ENCODE peak calls at places on chromosomes 3 and 15, in seven cellular contexts. One of them, this sample, is unnamed.
A peak's percentile ranks its signal among the peaks of the same experiment; 100 is the strongest.

GRCh38 chr15:74870496-74871213 is 2.5 kb downstream of the SCAMP2 start:
- DNase-seq in GM12878: no peak
- DNase-seq in K562: no peak
- DNase-seq in HCT116: no peak
- DNase-seq in HepG2: no peak
- DNase-seq in H1: no peak
- DNase-seq in SK-N-SH: no peak
- DNase-seq in this sample: peak; percentile 81

GRCh38 chr3:33821989-33822388 is 23.6 kb downstream of the PDCD6IP start:
- DNase-seq in GM12878: no peak
- DNase-seq in K562: no peak
- DNase-seq in HCT116: no peak
- DNase-seq in HepG2: no peak
- DNase-seq in H1: no peak
- DNase-seq in SK-N-SH: no peak
- DNase-seq in this sample: no peak

GRCh38 chr3:141255864-141256263 is 24.2 kb downstream of the PXYLP1 start:
- DNase-seq in GM12878: no peak
- DNase-seq in K562: peak; percentile 64
- DNase-seq in HCT116: no peak
- DNase-seq in HepG2: peak; percentile 35
- DNase-seq in H1: no peak
- DNase-seq in SK-N-SH: no peak
- DNase-seq in this sample: peak; percentile 81

GRCh38 chr3:58132850-58133249 is 77.9 kb downstream of the DNASE1L3 start:
- DNase-seq in GM12878: no peak
- DNase-seq in K562: no peak
- DNase-seq in HCT116: no peak
- DNase-seq in HepG2: no peak
- DNase-seq in H1: no peak
- DNase-seq in SK-N-SH: no peak
- DNase-seq in this sample: no peak

GRCh38 chr3:64295594-64295993 is 70.3 kb upstream of the PRICKLE2 start:
- DNase-seq in GM12878: no peak
- DNase-seq in K562: no peak
- DNase-seq in HCT116: no peak
- DNase-seq in HepG2: no peak
- DNase-seq in H1: no peak
- DNase-seq in SK-N-SH: no peak
- DNase-seq in this sample: no peak

GRCh38 chr15:101167366-101167790 is 84.5 kb downstream of the CHSY1 start:
- DNase-seq in GM12878: no peak
- DNase-seq in K562: no peak
- DNase-seq in HCT116: no peak
- DNase-seq in HepG2: peak; percentile 31
- DNase-seq in H1: no peak
- DNase-seq in SK-N-SH: no peak
- DNase-seq in this sample: peak; percentile 32

GRCh38 chr15:38440353-38441129 is 13.4 kb upstream of the FAM98B start:
- DNase-seq in GM12878: peak; percentile 44
- DNase-seq in K562: peak; percentile 67
- DNase-seq in HCT116: peak; percentile 47
- DNase-seq in HepG2: peak; percentile 75
- DNase-seq in H1: peak; percentile 27
- DNase-seq in SK-N-SH: peak; percentile 58
- DNase-seq in this sample: peak; percentile 76

GRCh38 chr3:45938043-45938435 is 5.2 kb upstream of the CXCR6 start:
- DNase-seq in GM12878: no peak
- DNase-seq in K562: no peak
- DNase-seq in HCT116: no peak
- DNase-seq in HepG2: no peak
- DNase-seq in H1: no peak
- DNase-seq in SK-N-SH: no peak
- DNase-seq in this sample: no peak

GRCh38 chr15:38217181-38217580 is 35.5 kb upstream of the SPRED1 start:
- DNase-seq in GM12878: no peak
- DNase-seq in K562: no peak
- DNase-seq in HCT116: no peak
- DNase-seq in HepG2: no peak
- DNase-seq in H1: no peak
- DNase-seq in SK-N-SH: no peak
- DNase-seq in this sample: peak; percentile 45

GRCh38 chr3:127525373-127525772 is 65.2 kb downstream of the TPRA1 start:
- DNase-seq in GM12878: no peak
- DNase-seq in K562: peak; percentile 25
- DNase-seq in HCT116: peak; percentile 78
- DNase-seq in HepG2: peak; percentile 27
- DNase-seq in H1: no peak
- DNase-seq in SK-N-SH: no peak
- DNase-seq in this sample: peak; percentile 23
- TF ChIP-seq JUND in GM12878: no peak
- TF ChIP-seq JUND in K562: peak; percentile 79
- TF ChIP-seq JUND in HCT116: peak; percentile 65
- TF ChIP-seq JUND in HepG2: no peak
- TF ChIP-seq JUND in H1: no peak
- TF ChIP-seq JUND in SK-N-SH: peak; percentile 17
- TF ChIP-seq JUND in this sample: no peak

DNA sequence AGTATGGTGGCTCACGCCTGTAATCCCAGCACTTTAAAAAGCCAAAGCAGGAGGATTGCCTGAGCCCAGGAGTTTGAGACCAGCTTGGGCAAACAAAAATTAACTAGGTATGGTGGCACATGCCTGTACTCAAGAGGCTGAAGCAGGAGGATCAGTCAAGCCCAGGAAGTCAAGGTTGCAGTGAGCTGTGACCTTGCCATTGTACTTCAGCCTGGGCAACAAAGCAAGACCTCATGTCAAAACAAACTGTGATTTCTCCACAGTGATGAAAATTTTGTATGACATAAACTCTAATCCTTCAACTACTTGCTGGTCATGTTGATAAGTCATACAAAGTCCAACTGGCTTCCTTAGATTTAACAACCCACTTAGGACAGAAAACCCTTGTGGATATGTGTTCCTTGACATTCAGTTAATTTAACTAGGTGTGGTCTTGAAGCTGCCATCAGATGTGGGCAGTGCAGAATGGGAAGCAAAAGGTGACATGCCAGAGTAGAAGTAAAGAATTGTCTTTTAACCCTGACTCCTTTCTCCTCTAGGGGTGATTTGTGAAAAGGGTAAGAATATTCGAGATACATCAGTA is 263.3 kb downstream of the PTPRG start:
- DNase-seq in GM12878: no peak
- DNase-seq in K562: no peak
- DNase-seq in HCT116: no peak
- DNase-seq in HepG2: peak; percentile 9
- DNase-seq in H1: no peak
- DNase-seq in SK-N-SH: no peak
- DNase-seq in this sample: no peak
- TF ChIP-seq JUND in GM12878: no peak
- TF ChIP-seq JUND in K562: no peak
- TF ChIP-seq JUND in HCT116: no peak
- TF ChIP-seq JUND in HepG2: no peak
- TF ChIP-seq JUND in H1: no peak
- TF ChIP-seq JUND in SK-N-SH: no peak
- TF ChIP-seq JUND in this sample: no peak

GRCh38 chr15:30985081-30985531 is 6.3 kb downstream of the MTMR10 start:
- DNase-seq in GM12878: no peak
- DNase-seq in K562: no peak
- DNase-seq in HCT116: no peak
- DNase-seq in HepG2: no peak
- DNase-seq in H1: no peak
- DNase-seq in SK-N-SH: peak; percentile 25
- DNase-seq in this sample: no peak

GRCh38 chr15:30984542-30984941 is 6.9 kb downstream of the MTMR10 start:
- DNase-seq in GM12878: no peak
- DNase-seq in K562: no peak
- DNase-seq in HCT116: no peak
- DNase-seq in HepG2: no peak
- DNase-seq in H1: no peak
- DNase-seq in SK-N-SH: peak; percentile 64
- DNase-seq in this sample: no peak

GRCh38 chr15:30978328-30978727 is 13.1 kb downstream of the MTMR10 start:
- DNase-seq in GM12878: no peak
- DNase-seq in K562: peak; percentile 16
- DNase-seq in HCT116: no peak
- DNase-seq in HepG2: no peak
- DNase-seq in H1: no peak
- DNase-seq in SK-N-SH: no peak
- DNase-seq in this sample: no peak

GRCh38 chr15:30979457-30979856 is 12.0 kb downstream of the MTMR10 start:
- DNase-seq in GM12878: no peak
- DNase-seq in K562: no peak
- DNase-seq in HCT116: no peak
- DNase-seq in HepG2: no peak
- DNase-seq in H1: no peak
- DNase-seq in SK-N-SH: no peak
- DNase-seq in this sample: no peak

GRCh38 chr15:30984118-30984517 is 7.3 kb downstream of the MTMR10 start:
- DNase-seq in GM12878: no peak
- DNase-seq in K562: no peak
- DNase-seq in HCT116: no peak
- DNase-seq in HepG2: no peak
- DNase-seq in H1: no peak
- DNase-seq in SK-N-SH: no peak
- DNase-seq in this sample: no peak
- TF ChIP-seq JUND in GM12878: no peak
- TF ChIP-seq JUND in K562: no peak
- TF ChIP-seq JUND in HCT116: no peak
- TF ChIP-seq JUND in HepG2: no peak
- TF ChIP-seq JUND in H1: no peak
- TF ChIP-seq JUND in SK-N-SH: no peak
- TF ChIP-seq JUND in this sample: no peak

GRCh38 chr3:160060409-160061027 is 71.9 kb downstream of the IL12A start:
- DNase-seq in GM12878: no peak
- DNase-seq in K562: no peak
- DNase-seq in HCT116: no peak
- DNase-seq in HepG2: no peak
- DNase-seq in H1: no peak
- DNase-seq in SK-N-SH: no peak
- DNase-seq in this sample: no peak
- TF ChIP-seq JUND in GM12878: no peak
- TF ChIP-seq JUND in K562: no peak
- TF ChIP-seq JUND in HCT116: no peak
- TF ChIP-seq JUND in HepG2: no peak
- TF ChIP-seq JUND in H1: no peak
- TF ChIP-seq JUND in SK-N-SH: no peak
- TF ChIP-seq JUND in this sample: no peak

DNA sequence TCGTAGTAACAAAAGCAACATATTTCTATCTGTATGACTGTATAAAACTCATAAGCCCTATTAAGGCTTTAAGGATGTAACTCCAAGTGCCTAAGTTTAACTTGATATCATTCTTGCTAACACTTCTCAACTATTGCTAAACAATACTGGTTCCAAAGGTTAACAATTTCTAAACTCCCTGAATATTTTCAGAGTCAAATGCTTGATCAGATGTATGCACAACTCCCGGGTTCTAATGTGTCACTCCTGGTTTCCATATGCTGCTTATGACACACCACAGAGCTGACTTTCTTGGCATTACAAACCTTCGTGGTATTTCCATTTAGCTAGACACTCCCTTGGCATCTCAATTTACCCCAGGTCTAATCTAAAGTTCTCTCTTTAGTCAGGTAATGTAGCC is 26.3 kb downstream of the DZIP1L start:
- DNase-seq in GM12878: no peak
- DNase-seq in K562: no peak
- DNase-seq in HCT116: no peak
- DNase-seq in HepG2: peak; percentile 11
- DNase-seq in H1: no peak
- DNase-seq in SK-N-SH: no peak
- DNase-seq in this sample: no peak
- TF ChIP-seq JUND in GM12878: no peak
- TF ChIP-seq JUND in K562: no peak
- TF ChIP-seq JUND in HCT116: no peak
- TF ChIP-seq JUND in HepG2: no peak
- TF ChIP-seq JUND in H1: no peak
- TF ChIP-seq JUND in SK-N-SH: peak; percentile 79
- TF ChIP-seq JUND in this sample: no peak

GRCh38 chr3:122893282-122893681 is 98.4 kb downstream of the SLC49A4 start:
- DNase-seq in GM12878: no peak
- DNase-seq in K562: no peak
- DNase-seq in HCT116: peak; percentile 59
- DNase-seq in HepG2: peak; percentile 28
- DNase-seq in H1: no peak
- DNase-seq in SK-N-SH: no peak
- DNase-seq in this sample: no peak

GRCh38 chr3:122892561-122892960 is 97.7 kb downstream of the SLC49A4 start:
- DNase-seq in GM12878: no peak
- DNase-seq in K562: no peak
- DNase-seq in HCT116: no peak
- DNase-seq in HepG2: no peak
- DNase-seq in H1: no peak
- DNase-seq in SK-N-SH: no peak
- DNase-seq in this sample: no peak

GRCh38 chr3:122892118-122892517 is 97.2 kb downstream of the SLC49A4 start:
- DNase-seq in GM12878: no peak
- DNase-seq in K562: no peak
- DNase-seq in HCT116: no peak
- DNase-seq in HepG2: no peak
- DNase-seq in H1: no peak
- DNase-seq in SK-N-SH: no peak
- DNase-seq in this sample: no peak

GRCh38 chr3:122890077-122890484 is 95.2 kb downstream of the SLC49A4 start:
- DNase-seq in GM12878: peak; percentile 19
- DNase-seq in K562: no peak
- DNase-seq in HCT116: no peak
- DNase-seq in HepG2: no peak
- DNase-seq in H1: peak; percentile 43
- DNase-seq in SK-N-SH: no peak
- DNase-seq in this sample: no peak

DNA sequence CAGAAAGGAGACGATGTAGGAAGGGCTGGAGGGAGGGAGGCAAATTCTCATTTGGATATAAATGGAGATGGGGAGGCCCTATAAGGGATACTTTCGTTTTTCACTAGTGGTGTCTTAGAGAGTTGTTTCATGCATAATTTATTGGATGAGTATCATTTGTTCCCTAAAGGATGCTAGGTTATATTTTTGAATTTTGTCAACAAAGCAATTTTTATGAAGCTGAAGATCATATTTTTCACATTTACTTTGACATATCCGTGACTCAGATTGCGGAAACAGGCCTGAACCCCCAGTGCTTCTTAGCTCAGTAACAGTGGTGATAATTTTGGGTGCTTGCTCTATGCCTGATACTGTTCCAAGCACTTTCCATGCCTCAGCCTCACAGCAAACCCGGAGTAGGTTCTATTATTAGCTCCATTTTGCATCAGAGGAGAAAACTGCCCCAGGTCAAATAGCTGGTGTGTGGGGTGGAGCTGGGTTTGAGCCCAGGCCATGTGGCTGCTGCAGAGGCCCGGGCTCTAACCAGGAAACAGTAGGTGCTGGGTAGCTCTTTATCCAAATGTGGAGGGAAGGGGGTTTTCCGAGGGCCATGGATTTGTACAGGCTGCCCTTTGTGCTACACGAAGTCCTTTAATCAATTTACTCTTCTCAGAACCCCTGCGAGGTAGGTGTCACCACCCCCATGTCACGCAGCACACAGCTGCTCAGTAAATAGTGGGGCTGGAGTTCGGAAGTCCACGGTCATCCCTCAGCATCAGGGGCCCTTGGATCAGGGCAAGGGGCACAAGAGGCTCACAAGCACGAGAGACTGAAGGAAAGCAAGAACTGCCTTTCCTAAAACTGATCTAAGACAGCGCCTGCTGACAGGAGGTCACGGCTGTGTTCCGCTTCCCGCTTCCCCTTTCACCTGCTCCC is 99.1 kb downstream of the SLC49A4 start:
- DNase-seq in GM12878: no peak
- DNase-seq in K562: no peak
- DNase-seq in HCT116: no peak
- DNase-seq in HepG2: peak; percentile 13
- DNase-seq in H1: no peak
- DNase-seq in SK-N-SH: peak; percentile 49
- DNase-seq in this sample: no peak
- TF ChIP-seq JUND in GM12878: no peak
- TF ChIP-seq JUND in K562: no peak
- TF ChIP-seq JUND in HCT116: no peak
- TF ChIP-seq JUND in HepG2: no peak
- TF ChIP-seq JUND in H1: no peak
- TF ChIP-seq JUND in SK-N-SH: no peak
- TF ChIP-seq JUND in this sample: no peak

This sample was measured in T47D.